ENCODE peak calls at places on chromosomes 3 and 15, in seven cellular contexts. W, F, Y, J, L, Q and H are unnamed samples.
A peak's percentile ranks its signal among the peaks of the same experiment; 100 is the strongest.

GRCh38 chr3:99479768-99480167 is 158.6 kb upstream of the COL8A1 start:
- DNase-seq in W (no peak), F (no peak), Y (no peak), J (no peak), L (no peak), Q (no peak), H (no peak)

GRCh38 chr3:64143399-64144130 is 81.7 kb downstream of the PRICKLE2 start:
- DNase-seq in W (no peak), F (no peak), Y (no peak), J (no peak), L (peak; percentile 21), Q (peak; percentile 71), H (peak; percentile 16)

GRCh38 chr3:100992086-100993033 is 861 bp downstream of the ABI3BP start:
- DNase-seq in W (no peak), F (no peak), Y (no peak), J (no peak), L (peak; percentile 12), Q (peak; percentile 68), H (peak; percentile 48)

GRCh38 chr3:25556504-25556903 is 108.2 kb downstream of the TOP2B start:
- DNase-seq in W (no peak), F (no peak), Y (no peak), J (no peak), L (no peak), Q (no peak), H (no peak)

GRCh38 chr15:80492409-80492808 is 88.2 kb downstream of the ARNT2 start:
- DNase-seq in W (no peak), F (no peak), Y (no peak), J (no peak), L (peak; percentile 53), Q (no peak), H (no peak)

GRCh38 chr15:45449878-45450277 is 71.5 kb upstream of the GATM start:
- DNase-seq in W (no peak), F (no peak), Y (no peak), J (no peak), L (no peak), Q (no peak), H (no peak)

GRCh38 chr3:33385423-33385822 is 54.8 kb downstream of the UBP1 start:
- DNase-seq in W (no peak), F (no peak), Y (no peak), J (no peak), L (peak; percentile 2), Q (no peak), H (no peak)

GRCh38 chr15:40246496-40247275 is 7.8 kb downstream of the PAK6 start:
- DNase-seq in W (no peak), F (peak; percentile 23), Y (no peak), J (no peak), L (no peak), Q (no peak), H (no peak)

GRCh38 chr15:69668049-69668705 is 215.6 kb downstream of the RPLP1 start:
- DNase-seq in W (no peak), F (no peak), Y (no peak), J (no peak), L (no peak), Q (no peak), H (no peak)

GRCh38 chr3:122671543-122671942 is 9.1 kb upstream of the PARP14 start:
- DNase-seq in W (no peak), F (no peak), Y (no peak), J (no peak), L (no peak), Q (no peak), H (no peak)

GRCh38 chr15:79903137-79903536 is 6.3 kb upstream of the MTHFS start:
- DNase-seq in W (no peak), F (no peak), Y (no peak), J (no peak), L (no peak), Q (no peak), H (no peak)

GRCh38 chr3:48141225-48142137 is 46.7 kb downstream of the CDC25A start:
- DNase-seq in W (no peak), F (no peak), Y (no peak), J (no peak), L (no peak), Q (no peak), H (no peak)

GRCh38 chr3:174397848-174398247 is 461.3 kb upstream of the NAALADL2 start:
- DNase-seq in W (no peak), F (no peak), Y (no peak), J (no peak), L (peak; percentile 55), Q (peak; percentile 61), H (no peak)

GRCh38 chr15:25863067-25863967 is at the start of gene ATP10A:
- DNase-seq in W (peak; percentile 73), F (no peak), Y (peak; percentile 63), J (peak; percentile 44), L (peak; percentile 44), Q (peak; percentile 73), H (peak; percentile 40)

GRCh38 chr15:20340931-20341661 is 200.5 kb downstream of the GOLGA6L6 start:
- DNase-seq in W (peak; percentile 47), F (peak; percentile 87), Y (peak; percentile 70), J (peak; percentile 81), L (no peak), Q (no peak), H (peak; percentile 36)

GRCh38 chr15:24746094-24746493 is 70.5 kb downstream of the NPAP1 start:
- DNase-seq in W (no peak), F (no peak), Y (no peak), J (no peak), L (no peak), Q (no peak), H (no peak)

GRCh38 chr3:39762537-39762936 is 46.9 kb upstream of the MYRIP start:
- DNase-seq in W (no peak), F (no peak), Y (no peak), J (no peak), L (no peak), Q (no peak), H (no peak)

GRCh38 chr15:65646486-65646885 is 24.7 kb downstream of the SLC24A1 start:
- DNase-seq in W (no peak), F (no peak), Y (no peak), J (no peak), L (peak; percentile 25), Q (no peak), H (peak; percentile 40)

DNA sequence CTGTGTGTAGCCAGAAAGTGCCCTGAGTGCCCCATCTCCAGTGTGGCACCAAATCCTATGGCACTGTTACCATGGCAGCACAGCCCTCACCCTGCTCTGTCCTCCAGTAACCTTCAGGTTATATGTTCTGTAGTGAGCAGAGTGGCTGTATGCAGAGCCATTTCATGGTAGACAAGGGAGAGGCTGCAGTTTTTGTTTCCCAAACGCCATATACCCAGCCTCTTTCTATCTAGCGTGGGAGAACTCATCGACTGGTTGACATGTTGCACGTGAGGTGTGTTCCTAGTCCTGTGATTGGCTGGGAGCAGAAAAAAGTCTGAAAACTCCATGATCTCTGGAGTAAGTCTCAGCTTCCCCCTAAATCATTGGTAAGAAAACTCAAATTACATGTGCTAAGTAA is 2.0 kb downstream of the SIDT1 start:
- DNase-seq in W (no peak), F (no peak), Y (no peak), J (no peak), L (no peak), Q (no peak), H (no peak)
- H3K27me3 ChIP-seq in W (peaks cover 80% of the 10 kb centered on the region), F (peaks cover 15% of the 10 kb centered on the region), Y (no peaks in the 10 kb centered on the region), J (peaks cover 46% of the 10 kb centered on the region), L (peaks cover 30% of the 10 kb centered on the region), Q (peaks cover 42% of the 10 kb centered on the region), H (peaks cover 34% of the 10 kb centered on the region)

DNA sequence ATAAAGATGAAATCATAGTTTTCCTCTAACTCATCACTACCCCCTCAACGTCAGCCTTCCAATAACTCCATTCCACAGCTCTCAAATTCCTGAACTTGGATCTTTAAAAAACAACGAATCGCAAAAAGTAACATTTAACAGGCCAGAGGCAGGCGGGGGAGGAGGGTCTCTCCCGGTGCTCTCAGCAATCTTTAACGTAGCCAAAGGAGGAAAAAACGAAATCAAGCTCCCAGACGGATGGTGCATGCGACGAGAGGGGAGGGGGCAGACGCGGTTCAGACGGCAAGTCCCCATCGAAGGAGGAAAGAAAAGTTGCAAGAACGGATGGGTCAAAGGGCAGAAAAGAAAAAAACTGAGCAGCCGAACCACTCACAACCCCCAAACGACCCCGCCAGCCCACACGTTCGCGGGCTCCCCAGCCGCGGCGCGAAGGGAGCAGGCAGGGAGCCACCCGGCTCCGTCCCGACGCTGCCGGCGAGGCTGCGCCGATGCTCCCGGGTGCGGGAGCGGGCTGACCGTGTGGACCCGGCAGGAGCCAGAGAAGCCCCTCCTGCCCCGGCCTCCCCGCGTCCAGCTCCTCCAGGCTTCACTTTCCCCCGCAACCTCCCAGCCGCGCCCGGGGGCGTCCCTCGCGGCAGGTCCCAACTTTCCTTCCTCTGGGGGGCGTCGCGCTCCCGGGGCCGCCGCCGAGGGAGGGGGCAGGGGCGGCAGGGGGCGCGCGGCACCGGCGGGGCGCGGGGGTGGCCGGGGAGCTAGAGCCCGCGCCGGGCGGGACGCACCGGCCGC is 661 bp downstream of the PEAK1 start:
- DNase-seq in W (peak; percentile 77), F (peak; percentile 68), Y (peak; percentile 57), J (peak; percentile 57), L (peak; percentile 63), Q (peak; percentile 6), H (peak; percentile 18)
- H3K27ac ChIP-seq in W (no peak overlapping the region), F (peak overlapping the region; percentile 89), Y (peak overlapping the region; percentile 9), J (peak overlapping the region; percentile 96), L (peak overlapping the region; percentile 39), Q (peak overlapping the region; percentile 93), H (peak overlapping the region; percentile 85)

GRCh38 chr3:133505813-133506212 is 67.7 kb upstream of the CDV3 start:
- DNase-seq in W (no peak), F (no peak), Y (no peak), J (no peak), L (no peak), Q (no peak), H (no peak)

GRCh38 chr3:133509482-133509881 is 64.0 kb upstream of the CDV3 start:
- DNase-seq in W (no peak), F (no peak), Y (no peak), J (no peak), L (no peak), Q (peak; percentile 20), H (no peak)

GRCh38 chr3:133506215-133506901 is 67.1 kb upstream of the CDV3 start:
- DNase-seq in W (no peak), F (no peak), Y (peak; percentile 57), J (no peak), L (no peak), Q (no peak), H (no peak)

GRCh38 chr3:133503409-133503808 is 70.1 kb upstream of the CDV3 start:
- DNase-seq in W (no peak), F (no peak), Y (no peak), J (no peak), L (no peak), Q (no peak), H (no peak)

GRCh38 chr3:133504736-133505135 is 68.8 kb upstream of the CDV3 start:
- DNase-seq in W (no peak), F (no peak), Y (no peak), J (no peak), L (no peak), Q (no peak), H (no peak)
- H3K27me3 ChIP-seq in W (no peaks in the 10 kb centered on the region), F (no peaks in the 10 kb centered on the region), Y (no peaks in the 10 kb centered on the region), J (no peaks in the 10 kb centered on the region), L (no peaks in the 10 kb centered on the region), Q (peaks cover 2% of the 10 kb centered on the region), H (no peaks in the 10 kb centered on the region)

DNA sequence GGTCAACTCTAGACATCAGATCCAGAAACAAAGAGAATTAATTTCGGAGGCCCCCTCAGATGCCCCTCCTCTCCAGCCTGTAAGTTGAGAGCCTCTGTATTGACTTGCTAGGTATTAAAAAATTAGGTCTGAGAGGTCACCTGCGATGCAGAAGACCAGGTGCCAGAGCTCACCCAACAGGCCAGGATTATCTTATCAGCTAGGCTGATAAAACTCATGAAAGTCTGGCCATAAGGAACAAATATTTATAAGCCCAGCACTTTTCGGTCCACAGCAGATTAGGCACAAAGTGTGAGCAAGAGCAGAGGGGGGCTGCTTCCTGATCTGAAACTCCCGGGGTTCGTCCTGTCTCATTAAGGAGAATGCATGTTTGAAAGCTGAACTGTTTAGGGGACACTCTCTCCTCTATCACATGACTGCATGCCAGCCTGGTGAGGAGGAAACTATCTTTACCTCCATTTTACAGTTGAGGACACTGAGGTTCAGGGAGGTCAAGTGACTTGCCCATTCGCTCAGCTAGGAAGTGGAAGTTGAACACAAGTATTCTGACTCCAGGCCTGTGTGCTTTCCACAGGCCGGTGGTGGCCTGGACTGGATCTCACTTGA is 39.4 kb upstream of the MAGEF1 start:
- DNase-seq in W (no peak), F (no peak), Y (no peak), J (no peak), L (peak; percentile 75), Q (no peak), H (no peak)
- H3K27ac ChIP-seq in W (no peak overlapping the region), F (no peak overlapping the region), Y (no peak overlapping the region), J (no peak overlapping the region), L (peak overlapping the region; percentile 96), Q (no peak overlapping the region), H (no peak overlapping the region)